ENCODE peak calls at places on chromosomes 2 and 18, in six cellular contexts. One of them, this sample, is unnamed.

GRCh38 chr2:231133365-231134114 is 8.7 kb upstream of the HTR2B start:
- DNase-seq in adipocyte: peak
- DNase-seq in erythroblast: no peak
- DNase-seq in left ventricle myocardium inferior: no peak
- DNase-seq in NCI-H774: no peak
- DNase-seq in AG09319: no peak
- DNase-seq in this sample: no peak

GRCh38 chr2:74489906-74490305 is 7.0 kb downstream of the TTC31 start:
- DNase-seq in left ventricle myocardium inferior: no peak
- DNase-seq in adipocyte: no peak
- DNase-seq in erythroblast: no peak
- DNase-seq in AG09319: no peak
- DNase-seq in NCI-H774: no peak
- DNase-seq in this sample: no peak

GRCh38 chr18:36947820-36948348 is 119.0 kb downstream of the KIAA1328 start:
- DNase-seq in erythroblast: no peak
- DNase-seq in left ventricle myocardium inferior: no peak
- DNase-seq in AG09319: no peak
- DNase-seq in NCI-H774: no peak
- DNase-seq in adipocyte: no peak
- DNase-seq in this sample: no peak

GRCh38 chr2:172038604-172039003 is 38.9 kb downstream of the METAP1D start:
- DNase-seq in left ventricle myocardium inferior: no peak
- DNase-seq in AG09319: peak
- DNase-seq in NCI-H774: no peak
- DNase-seq in erythroblast: no peak
- DNase-seq in adipocyte: peak
- DNase-seq in this sample: peak

GRCh38 chr18:7897119-7897518 is 330.0 kb downstream of the PTPRM start:
- DNase-seq in AG09319: no peak
- DNase-seq in adipocyte: peak
- DNase-seq in erythroblast: no peak
- DNase-seq in left ventricle myocardium inferior: no peak
- DNase-seq in NCI-H774: no peak
- DNase-seq in this sample: no peak

GRCh38 chr2:5501807-5502206 is 190.4 kb upstream of the SOX11 start:
- DNase-seq in left ventricle myocardium inferior: no peak
- DNase-seq in NCI-H774: no peak
- DNase-seq in erythroblast: no peak
- DNase-seq in adipocyte: no peak
- DNase-seq in AG09319: no peak
- DNase-seq in this sample: no peak

GRCh38 chr2:44805391-44805790 is 136.1 kb upstream of the SIX3 start:
- DNase-seq in AG09319: no peak
- DNase-seq in adipocyte: no peak
- DNase-seq in left ventricle myocardium inferior: no peak
- DNase-seq in erythroblast: no peak
- DNase-seq in NCI-H774: no peak
- DNase-seq in this sample: no peak

GRCh38 chr18:76530391-76530790 is 35.3 kb upstream of the ZNF516 start:
- DNase-seq in erythroblast: no peak
- DNase-seq in left ventricle myocardium inferior: no peak
- DNase-seq in AG09319: no peak
- DNase-seq in NCI-H774: no peak
- DNase-seq in adipocyte: no peak
- DNase-seq in this sample: no peak

GRCh38 chr2:174634130-174635014 is 36.8 kb upstream of the WIPF1 start:
- DNase-seq in erythroblast: peak
- DNase-seq in NCI-H774: no peak
- DNase-seq in left ventricle myocardium inferior: no peak
- DNase-seq in AG09319: no peak
- DNase-seq in adipocyte: no peak
- DNase-seq in this sample: no peak

GRCh38 chr2:73202156-73203054 is at the start of gene NOTO:
- DNase-seq in NCI-H774: no peak
- DNase-seq in left ventricle myocardium inferior: no peak
- DNase-seq in erythroblast: no peak
- DNase-seq in adipocyte: peak
- DNase-seq in AG09319: no peak
- DNase-seq in this sample: no peak

GRCh38 chr2:237319086-237319820 is 94.7 kb downstream of the COL6A3 start:
- DNase-seq in adipocyte: no peak
- DNase-seq in erythroblast: no peak
- DNase-seq in left ventricle myocardium inferior: no peak
- DNase-seq in AG09319: no peak
- DNase-seq in NCI-H774: no peak
- DNase-seq in this sample: no peak

GRCh38 chr2:232327089-232328037 is 51.2 kb upstream of the ALPP start:
- DNase-seq in adipocyte: peak
- DNase-seq in AG09319: peak
- DNase-seq in left ventricle myocardium inferior: peak
- DNase-seq in NCI-H774: no peak
- DNase-seq in erythroblast: peak
- DNase-seq in this sample: peak

GRCh38 chr2:241860184-241861078 is 1.7 kb upstream of the PDCD1 start:
- DNase-seq in adipocyte: no peak
- DNase-seq in erythroblast: no peak
- DNase-seq in AG09319: no peak
- DNase-seq in NCI-H774: no peak
- DNase-seq in left ventricle myocardium inferior: peak
- DNase-seq in this sample: no peak

GRCh38 chr18:3230401-3231334 is 10.9 kb upstream of the MYOM1 start:
- DNase-seq in AG09319: no peak
- DNase-seq in adipocyte: no peak
- DNase-seq in erythroblast: peak
- DNase-seq in left ventricle myocardium inferior: no peak
- DNase-seq in NCI-H774: no peak
- DNase-seq in this sample: no peak

GRCh38 chr2:199983534-199983933 is 28.2 kb downstream of the MAIP1 start:
- DNase-seq in adipocyte: no peak
- DNase-seq in left ventricle myocardium inferior: no peak
- DNase-seq in erythroblast: no peak
- DNase-seq in NCI-H774: no peak
- DNase-seq in AG09319: no peak
- DNase-seq in this sample: no peak

GRCh38 chr2:109208071-109208950 is 79.3 kb downstream of the SH3RF3 start:
- DNase-seq in AG09319: peak
- DNase-seq in NCI-H774: peak
- DNase-seq in left ventricle myocardium inferior: no peak
- DNase-seq in erythroblast: no peak
- DNase-seq in adipocyte: no peak
- DNase-seq in this sample: peak

GRCh38 chr18:76579301-76579695 is 84.3 kb upstream of the ZNF516 start:
- DNase-seq in AG09319: no peak
- DNase-seq in left ventricle myocardium inferior: no peak
- DNase-seq in erythroblast: no peak
- DNase-seq in adipocyte: no peak
- DNase-seq in NCI-H774: no peak
- DNase-seq in this sample: no peak

GRCh38 chr2:155209696-155210449 is 511.4 kb downstream of the KCNJ3 start:
- DNase-seq in NCI-H774: no peak
- DNase-seq in left ventricle myocardium inferior: no peak
- DNase-seq in AG09319: no peak
- DNase-seq in erythroblast: no peak
- DNase-seq in adipocyte: no peak
- DNase-seq in this sample: no peak

GRCh38 chr18:54995421-54995820 is 36.2 kb upstream of the CCDC68 start:
- DNase-seq in NCI-H774: no peak
- DNase-seq in erythroblast: no peak
- DNase-seq in AG09319: no peak
- DNase-seq in adipocyte: no peak
- DNase-seq in left ventricle myocardium inferior: no peak
- DNase-seq in this sample: no peak

GRCh38 chr2:66790651-66791181 is 355.8 kb downstream of the MEIS1 start:
- DNase-seq in adipocyte: peak
- DNase-seq in left ventricle myocardium inferior: no peak
- DNase-seq in AG09319: no peak
- DNase-seq in NCI-H774: no peak
- DNase-seq in erythroblast: no peak
- DNase-seq in this sample: no peak

GRCh38 chr18:41064916-41065315 is 890.1 kb upstream of the PIK3C3 start:
- DNase-seq in adipocyte: no peak
- DNase-seq in NCI-H774: no peak
- DNase-seq in erythroblast: no peak
- DNase-seq in AG09319: no peak
- DNase-seq in left ventricle myocardium inferior: no peak
- DNase-seq in this sample: no peak

GRCh38 chr2:215637658-215638057 is 201.8 kb upstream of the FN1 start:
- DNase-seq in adipocyte: peak
- DNase-seq in erythroblast: no peak
- DNase-seq in left ventricle myocardium inferior: no peak
- DNase-seq in NCI-H774: no peak
- DNase-seq in AG09319: no peak
- DNase-seq in this sample: no peak

GRCh38 chr18:25650201-25650941 is 298.4 kb upstream of the ZNF521 start:
- DNase-seq in AG09319: peak
- DNase-seq in adipocyte: peak
- DNase-seq in erythroblast: no peak
- DNase-seq in NCI-H774: no peak
- DNase-seq in left ventricle myocardium inferior: no peak
- DNase-seq in this sample: no peak

GRCh38 chr2:233059797-233060499 is at the start of gene INPP5D:
- DNase-seq in adipocyte: no peak
- DNase-seq in NCI-H774: peak
- DNase-seq in erythroblast: peak
- DNase-seq in left ventricle myocardium inferior: peak
- DNase-seq in AG09319: no peak
- DNase-seq in this sample: no peak

GRCh38 chr2:227256605-227257004 is 68.4 kb upstream of the MFF start:
- DNase-seq in adipocyte: no peak
- DNase-seq in erythroblast: no peak
- DNase-seq in AG09319: no peak
- DNase-seq in left ventricle myocardium inferior: no peak
- DNase-seq in NCI-H774: no peak
- DNase-seq in this sample: no peak

GRCh38 chr2:223108376-223109100 is 56.5 kb downstream of the KCNE4 start:
- DNase-seq in adipocyte: peak
- DNase-seq in NCI-H774: no peak
- DNase-seq in left ventricle myocardium inferior: no peak
- DNase-seq in erythroblast: no peak
- DNase-seq in AG09319: no peak
- DNase-seq in this sample: no peak

GRCh38 chr2:168686485-168687191 is 115.8 kb upstream of the NOSTRIN start:
- DNase-seq in adipocyte: peak
- DNase-seq in erythroblast: no peak
- DNase-seq in left ventricle myocardium inferior: no peak
- DNase-seq in NCI-H774: no peak
- DNase-seq in AG09319: no peak
- DNase-seq in this sample: no peak

GRCh38 chr2:52904511-52904910 is 863.1 kb upstream of the CHAC2 start:
- DNase-seq in AG09319: no peak
- DNase-seq in left ventricle myocardium inferior: no peak
- DNase-seq in NCI-H774: no peak
- DNase-seq in adipocyte: peak
- DNase-seq in erythroblast: no peak
- DNase-seq in this sample: no peak

GRCh38 chr2:237982039-237982725 is 15.4 kb downstream of the UBE2F start:
- DNase-seq in erythroblast: no peak
- DNase-seq in left ventricle myocardium inferior: no peak
- DNase-seq in AG09319: no peak
- DNase-seq in adipocyte: no peak
- DNase-seq in NCI-H774: no peak
- DNase-seq in this sample: no peak

GRCh38 chr18:56200381-56200831 is 438.0 kb downstream of the TXNL1 start:
- DNase-seq in adipocyte: peak
- DNase-seq in left ventricle myocardium inferior: no peak
- DNase-seq in erythroblast: no peak
- DNase-seq in AG09319: no peak
- DNase-seq in NCI-H774: no peak
- DNase-seq in this sample: no peak

GRCh38 chr2:113039675-113040074 is 13.0 kb downstream of the IL36B start:
- DNase-seq in AG09319: no peak
- DNase-seq in erythroblast: no peak
- DNase-seq in adipocyte: no peak
- DNase-seq in left ventricle myocardium inferior: no peak
- DNase-seq in NCI-H774: no peak
- DNase-seq in this sample: no peak

GRCh38 chr2:156125018-156125417 is 207.5 kb downstream of the NR4A2 start:
- DNase-seq in adipocyte: peak
- DNase-seq in left ventricle myocardium inferior: no peak
- DNase-seq in AG09319: no peak
- DNase-seq in NCI-H774: no peak
- DNase-seq in erythroblast: no peak
- DNase-seq in this sample: no peak

This sample was measured in LNCaP clone FGC.